ENCODE peak calls at places on chromosomes 12 and 14, in five cellular contexts. J is sigmoid colon, A is prostate gland, K is GM23338, D is transverse colon. X is an unnamed sample.

GRCh38 chr12:46430340-46430948 is 57.9 kb upstream of the SLC38A2 start:
- DNase-seq in D (no peak), J (no peak), K (peak; percentile 47), A (no peak), X (peak; percentile 97)

GRCh38 chr14:75011356-75012097 is 8.8 kb downstream of the EIF2B2 start:
- DNase-seq in K (no peak), D (no peak), J (no peak), A (no peak), X (peak; percentile 80)

GRCh38 chr12:130051900-130052299 is 110.4 kb upstream of the FZD10 start:
- DNase-seq in J (no peak), D (no peak), K (no peak), A (no peak), X (no peak)

GRCh38 chr14:24172261-24172860 is 481 bp downstream of the REC8 start:
- DNase-seq in D (no peak), K (peak; percentile 51), A (no peak), J (no peak), X (no peak)

GRCh38 chr14:22664261-22664660 is 20.1 kb upstream of the OR6J1 start:
- DNase-seq in A (no peak), K (no peak), D (no peak), J (no peak), X (no peak)

GRCh38 chr12:49515266-49515665 is 23.6 kb upstream of the KCNH3 start:
- DNase-seq in J (no peak), K (no peak), D (no peak), A (no peak), X (peak; percentile 83)

GRCh38 chr14:58198086-58198485 is 1.9 kb upstream of the ACTR10 start:
- DNase-seq in A (no peak), D (no peak), J (no peak), K (no peak), X (no peak)

GRCh38 chr12:19236656-19237055 is 107.1 kb downstream of the PLEKHA5 start:
- DNase-seq in D (no peak), A (no peak), J (no peak), K (no peak), X (no peak)

GRCh38 chr14:104137297-104138097 is 890 bp upstream of the KIF26A start:
- DNase-seq in D (peak; percentile 73), K (peak; percentile 81), A (no peak), J (no peak), X (peak; percentile 51)

GRCh38 chr12:76883151-76883550 is 4.3 kb upstream of the CSRP2 start:
- DNase-seq in A (no peak), D (no peak), J (no peak), K (no peak), X (no peak)

GRCh38 chr12:65657635-65658034 is 166.6 kb upstream of the HMGA2 start:
- DNase-seq in A (no peak), J (no peak), D (no peak), K (no peak), X (no peak)

GRCh38 chr14:56810850-56811595 is 744 bp upstream of the OTX2 start:
- DNase-seq in K (peak; percentile 79), J (no peak), A (no peak), D (no peak), X (no peak)

GRCh38 chr12:124381454-124382207 is 86.7 kb downstream of the RFLNA start:
- DNase-seq in D (peak; percentile 90), A (peak; percentile 72), J (peak; percentile 98), K (no peak), X (peak; percentile 85)

GRCh38 chr12:132719141-132719953 is 8.7 kb downstream of the PGAM5 start:
- DNase-seq in J (no peak), K (no peak), D (no peak), A (no peak), X (no peak)

GRCh38 chr12:21337453-21337852 is 2.7 kb upstream of the SLCO1A2 start:
- DNase-seq in J (no peak), D (no peak), A (no peak), K (no peak), X (no peak)

GRCh38 chr12:103169-103981 is 36.8 kb downstream of the IQSEC3 start:
- DNase-seq in J (peak; percentile 41), K (peak; percentile 90), D (no peak), A (no peak), X (no peak)

GRCh38 chr14:77203611-77204456 is 22.2 kb downstream of the TMEM63C start:
- DNase-seq in D (no peak), J (no peak), K (no peak), A (no peak), X (no peak)

GRCh38 chr12:7103837-7104236 is 5.2 kb downstream of the C1RL start:
- DNase-seq in K (no peak), D (no peak), A (no peak), J (no peak), X (no peak)

GRCh38 chr12:75725505-75726120 is 214.2 kb upstream of the KRR1 start:
- DNase-seq in A (no peak), J (no peak), D (no peak), K (no peak), X (peak; percentile 54)

GRCh38 chr12:51869931-51870330 is 18.0 kb upstream of the ANKRD33 start:
- DNase-seq in K (no peak), A (no peak), J (no peak), D (no peak), X (no peak)

GRCh38 chr14:30389134-30389900 is 169.6 kb upstream of the G2E3 start:
- DNase-seq in A (peak; percentile 8), D (no peak), K (no peak), J (no peak), X (no peak)

GRCh38 chr12:112973712-112974305 is 4.5 kb upstream of the OAS2 start:
- DNase-seq in K (no peak), J (no peak), D (no peak), A (no peak), X (no peak)

GRCh38 chr12:89160716-89161123 is 191.6 kb downstream of the DUSP6 start:
- DNase-seq in J (peak; percentile 69), D (peak; percentile 15), A (no peak), K (no peak), X (peak; percentile 82)

GRCh38 chr14:69153848-69154208 is 909 bp upstream of the DCAF5 start:
- DNase-seq in D (peak; percentile 28), K (peak; percentile 19), J (peak; percentile 74), A (peak; percentile 17), X (peak; percentile 49)

GRCh38 chr14:65377576-65377975 is 35.0 kb upstream of the FUT8 start:
- DNase-seq in D (no peak), J (no peak), A (no peak), K (no peak), X (no peak)

GRCh38 chr12:53380104-53380796 is at the start of gene SP1:
- DNase-seq in J (peak; percentile 97), A (peak; percentile 90), K (peak; percentile 93), D (peak; percentile 94), X (peak; percentile 88)

GRCh38 chr14:38544766-38545165 is 288.9 kb upstream of the CLEC14A start:
- DNase-seq in K (no peak), D (no peak), A (no peak), J (no peak), X (no peak)

GRCh38 chr14:53850714-53851296 is 105.8 kb downstream of the BMP4 start:
- DNase-seq in K (no peak), A (no peak), J (no peak), D (no peak), X (peak; percentile 56)

GRCh38 chr14:95679995-95680735 is 6.1 kb upstream of the TCL1B start:
- DNase-seq in K (peak; percentile 58), A (no peak), D (no peak), J (no peak), X (no peak)

GRCh38 chr12:27689558-27690180 is 6.6 kb upstream of the REP15 start:
- DNase-seq in J (no peak), D (no peak), A (no peak), K (no peak), X (no peak)

GRCh38 chr12:110498984-110499706 is 2.8 kb downstream of the VPS29 start:
- DNase-seq in A (no peak), K (no peak), D (no peak), J (no peak), X (no peak)

DNA sequence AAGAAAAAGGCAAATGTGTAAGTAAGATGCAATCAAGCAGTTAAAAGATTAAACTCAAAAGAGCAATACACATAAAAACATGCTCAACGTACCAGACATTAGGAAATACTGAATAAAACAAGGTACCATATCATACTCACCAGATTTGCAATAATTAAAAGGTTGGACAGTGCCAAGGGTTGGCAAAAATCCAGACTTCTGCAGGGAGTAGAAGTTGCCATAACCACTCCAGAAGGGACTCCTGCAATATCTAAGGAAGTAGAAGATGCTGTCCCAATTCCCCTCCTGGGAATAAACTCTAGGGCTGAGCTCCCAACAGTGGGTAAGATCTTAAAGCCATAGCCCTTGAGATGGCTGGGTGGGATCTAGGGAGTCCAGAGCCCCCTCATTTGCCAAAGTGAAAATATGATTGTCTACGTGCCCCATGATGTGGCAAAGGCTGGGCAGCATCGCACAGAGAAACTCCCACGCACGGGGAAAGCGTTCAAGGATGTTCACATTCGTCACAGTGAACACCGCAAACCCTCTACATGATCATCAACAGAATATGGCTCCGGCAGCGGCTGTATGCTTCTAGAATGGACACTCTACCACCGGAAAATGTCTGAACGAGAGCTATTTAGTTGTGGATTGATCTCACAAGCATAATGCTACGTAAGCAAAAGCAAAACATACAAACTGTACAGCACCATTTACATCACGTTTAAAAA is 12.3 kb downstream of the KCTD10 start:
- DNase-seq in J (peak; percentile 63), D (no peak), K (no peak), A (no peak), X (peak; percentile 36)
- H3K36me3 ChIP-seq in J (peaks cover 3% of the 10 kb centered on the region), D (no peaks in the 10 kb centered on the region), K (no peaks in the 10 kb centered on the region), A (no peaks in the 10 kb centered on the region), X (peaks cover 3% of the 10 kb centered on the region)

DNA sequence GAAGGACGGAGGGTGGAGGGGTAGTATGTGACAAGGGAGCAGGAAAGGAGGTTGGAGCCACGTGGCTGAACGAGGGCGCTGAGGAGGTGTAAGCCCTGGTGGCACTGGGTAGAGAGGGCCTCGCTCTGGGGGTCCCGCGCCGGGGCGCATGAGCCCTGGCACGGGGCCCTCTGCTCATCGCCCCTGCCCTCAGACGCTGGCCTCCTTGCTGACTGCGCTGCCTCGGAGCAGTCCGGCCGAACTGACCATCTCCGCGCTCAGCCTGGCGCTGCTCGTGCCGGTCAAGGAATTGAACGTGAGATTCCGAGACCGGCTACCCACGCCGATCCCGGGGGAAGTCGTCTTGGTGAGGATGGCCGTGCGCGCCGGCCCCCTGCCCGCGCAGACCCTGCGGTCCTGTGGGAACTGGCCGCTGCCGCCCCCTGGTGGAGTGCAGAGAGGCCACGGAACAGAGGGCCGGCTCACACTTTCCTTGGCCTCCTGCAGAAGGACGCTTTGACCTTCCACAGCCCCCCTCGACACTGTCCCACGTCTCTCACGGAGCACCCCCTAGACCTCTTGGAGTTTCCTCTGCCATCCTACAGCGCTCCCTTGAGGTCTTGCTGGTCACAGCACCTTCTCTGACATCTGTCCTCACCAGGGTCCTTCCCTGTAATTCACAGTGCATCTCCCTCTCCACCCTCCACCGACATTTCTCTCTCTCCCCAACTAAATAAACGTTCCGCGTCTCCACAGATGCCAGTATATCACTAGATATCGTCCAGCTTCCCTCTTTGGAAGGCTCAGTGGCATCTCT is 10.5 kb downstream of the ARHGEF25 start:
- DNase-seq in J (peak; percentile 81), A (peak; percentile 41), K (peak; percentile 77), D (peak; percentile 55), X (peak; percentile 52)
- TF ChIP-seq POLR2AphosphoS5 in J (no peak), A (peak; percentile 6), K (no peak), D (no peak), X (no peak)

GRCh38 chr12:57796996-57797395 is 14.4 kb downstream of the TSFM start:
- DNase-seq in J (no peak), K (no peak), D (no peak), A (no peak), X (no peak)
- H3K36me3 ChIP-seq in J (peaks cover 16% of the 10 kb centered on the region), K (peaks cover 39% of the 10 kb centered on the region), D (peaks cover 66% of the 10 kb centered on the region), A (peaks cover 3% of the 10 kb centered on the region), X (peaks cover 15% of the 10 kb centered on the region)

GRCh38 chr12:86950043-86950838 is 694.0 kb upstream of the MGAT4C start:
- DNase-seq in A (no peak), K (no peak), D (no peak), J (no peak), X (no peak)

GRCh38 chr12:86945685-86946196 is 689.5 kb upstream of the MGAT4C start:
- DNase-seq in D (no peak), J (no peak), A (no peak), K (peak; percentile 65), X (no peak)

GRCh38 chr12:86948851-86949250 is 692.7 kb upstream of the MGAT4C start:
- DNase-seq in D (no peak), A (no peak), J (no peak), K (no peak), X (no peak)
- TF ChIP-seq POLR2AphosphoS5 in D (no peak), A (no peak), J (no peak), K (no peak), X (no peak)

X was measured in endothelial cell of umbilical vein.